ENCODE peak calls at places on chromosomes 11 and 22, in four cellular contexts. One of them, this sample, is unnamed.
A peak's percentile ranks its signal among the peaks of the same experiment; 100 is the strongest.

GRCh38 chr22:38872172-38872830 is at the start of gene CBX6:
- DNase-seq in left lung: peak; percentile 96
- DNase-seq in testis: peak; percentile 96
- DNase-seq in IMR-90: peak; percentile 90
- DNase-seq in this sample: peak; percentile 93

GRCh38 chr11:9438611-9439010 is 22.2 kb upstream of the ZNF143 start:
- DNase-seq in left lung: no peak
- DNase-seq in testis: no peak
- DNase-seq in IMR-90: peak; percentile 4
- DNase-seq in this sample: no peak

GRCh38 chr11:61118406-61118805 is 16.1 kb downstream of the CD5 start:
- DNase-seq in left lung: no peak
- DNase-seq in testis: no peak
- DNase-seq in IMR-90: no peak
- DNase-seq in this sample: no peak

GRCh38 chr11:110294509-110294908 is 1.9 kb downstream of the RDX start:
- DNase-seq in left lung: no peak
- DNase-seq in testis: no peak
- DNase-seq in IMR-90: no peak
- DNase-seq in this sample: no peak

GRCh38 chr11:94641167-94641761 is 74.1 kb downstream of the PIWIL4 start:
- DNase-seq in left lung: no peak
- DNase-seq in testis: no peak
- DNase-seq in IMR-90: no peak
- DNase-seq in this sample: peak; percentile 65

GRCh38 chr22:34914871-34915270 is 151.1 kb upstream of the ISX start:
- DNase-seq in left lung: no peak
- DNase-seq in testis: no peak
- DNase-seq in IMR-90: no peak
- DNase-seq in this sample: no peak

GRCh38 chr22:26321469-26321913 is 107.6 kb upstream of the ASPHD2 start:
- DNase-seq in left lung: no peak
- DNase-seq in testis: peak; percentile 17
- DNase-seq in IMR-90: peak; percentile 45
- DNase-seq in this sample: no peak

GRCh38 chr22:50610581-50610980 is 10.0 kb downstream of the MAPK8IP2 start:
- DNase-seq in left lung: no peak
- DNase-seq in testis: no peak
- DNase-seq in IMR-90: no peak
- DNase-seq in this sample: no peak

GRCh38 chr11:58286249-58286648 is 18.2 kb upstream of the OR10W1 start:
- DNase-seq in left lung: no peak
- DNase-seq in testis: peak; percentile 39
- DNase-seq in IMR-90: peak; percentile 60
- DNase-seq in this sample: no peak

GRCh38 chr11:3835100-3835485 is 5.7 kb downstream of the RHOG start:
- DNase-seq in left lung: no peak
- DNase-seq in testis: no peak
- DNase-seq in IMR-90: peak; percentile 27
- DNase-seq in this sample: no peak

GRCh38 chr11:35990170-35990569 is 46.3 kb downstream of the LDLRAD3 start:
- DNase-seq in left lung: no peak
- DNase-seq in testis: no peak
- DNase-seq in IMR-90: no peak
- DNase-seq in this sample: no peak

GRCh38 chr22:50186789-50187523 is 1.2 kb downstream of the TRABD start:
- DNase-seq in left lung: no peak
- DNase-seq in testis: no peak
- DNase-seq in IMR-90: peak; percentile 25
- DNase-seq in this sample: no peak

GRCh38 chr22:46043339-46043738 is 66.4 kb upstream of the WNT7B start:
- DNase-seq in left lung: peak; percentile 30
- DNase-seq in testis: peak; percentile 16
- DNase-seq in IMR-90: no peak
- DNase-seq in this sample: no peak

GRCh38 chr11:63666874-63667273 is 4.3 kb downstream of the ATL3 start:
- DNase-seq in left lung: no peak
- DNase-seq in testis: no peak
- DNase-seq in IMR-90: peak; percentile 94
- DNase-seq in this sample: no peak

GRCh38 chr11:46413755-46414465 is 22.3 kb upstream of the CHRM4 start:
- DNase-seq in left lung: no peak
- DNase-seq in testis: no peak
- DNase-seq in IMR-90: peak; percentile 10
- DNase-seq in this sample: no peak

GRCh38 chr11:6588018-6588417 is 15.4 kb downstream of the RRP8 start:
- DNase-seq in left lung: no peak
- DNase-seq in testis: no peak
- DNase-seq in IMR-90: no peak
- DNase-seq in this sample: no peak

GRCh38 chr11:19935507-19935906 is 222.9 kb downstream of the NAV2 start:
- DNase-seq in left lung: no peak
- DNase-seq in testis: no peak
- DNase-seq in IMR-90: peak; percentile 86
- DNase-seq in this sample: no peak

GRCh38 chr11:73257342-73258103 is 14.6 kb upstream of the P2RY6 start:
- DNase-seq in left lung: peak; percentile 61
- DNase-seq in testis: peak; percentile 44
- DNase-seq in IMR-90: peak; percentile 91
- DNase-seq in this sample: peak; percentile 58

GRCh38 chr11:64037027-64037633 is 1.4 kb downstream of the FLRT1 start:
- DNase-seq in left lung: no peak
- DNase-seq in testis: no peak
- DNase-seq in IMR-90: no peak
- DNase-seq in this sample: no peak

GRCh38 chr11:18364495-18365047 is 29.8 kb upstream of the LDHA start:
- DNase-seq in left lung: no peak
- DNase-seq in testis: no peak
- DNase-seq in IMR-90: no peak
- DNase-seq in this sample: no peak

GRCh38 chr11:18361154-18361553 is 33.2 kb upstream of the LDHA start:
- DNase-seq in left lung: no peak
- DNase-seq in testis: no peak
- DNase-seq in IMR-90: no peak
- DNase-seq in this sample: no peak

DNA sequence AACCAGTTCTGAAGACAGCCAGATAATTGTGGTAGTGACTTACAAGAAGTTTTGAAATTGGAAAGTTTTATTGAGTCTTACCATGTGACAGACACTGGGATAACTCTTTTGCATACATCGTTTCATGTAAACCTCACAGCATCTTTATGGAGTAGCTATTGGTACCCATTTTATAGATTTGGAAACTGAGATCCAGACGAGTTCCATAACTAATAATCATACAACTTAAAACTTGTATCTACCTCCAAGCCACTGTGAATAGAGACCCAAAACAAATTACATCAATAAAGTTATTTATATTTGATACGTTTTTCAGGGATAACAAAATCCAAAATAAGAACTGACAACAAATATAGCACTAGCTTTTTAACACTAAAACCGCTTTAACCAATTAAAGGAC is 35.7 kb upstream of the LDHA start:
- DNase-seq in left lung: no peak
- DNase-seq in testis: no peak
- DNase-seq in IMR-90: no peak
- DNase-seq in this sample: no peak
- H3K36me3 ChIP-seq in left lung: peaks cover 97% of the 10 kb centered on the region
- H3K36me3 ChIP-seq in testis: no peaks in the 10 kb centered on the region
- H3K36me3 ChIP-seq in IMR-90: peaks cover 38% of the 10 kb centered on the region
- H3K36me3 ChIP-seq in this sample: peaks cover 72% of the 10 kb centered on the region

GRCh38 chr11:133075351-133075750 is 456.9 kb downstream of the OPCML start:
- DNase-seq in left lung: no peak
- DNase-seq in testis: no peak
- DNase-seq in IMR-90: no peak
- DNase-seq in this sample: no peak
- H3K36me3 ChIP-seq in left lung: no peaks in the 10 kb centered on the region
- H3K36me3 ChIP-seq in testis: no peaks in the 10 kb centered on the region
- H3K36me3 ChIP-seq in IMR-90: no peaks in the 10 kb centered on the region
- H3K36me3 ChIP-seq in this sample: no peaks in the 10 kb centered on the region

GRCh38 chr11:62574363-62575057 is 819 bp upstream of the EEF1G start:
- DNase-seq in left lung: no peak
- DNase-seq in testis: peak; percentile 58
- DNase-seq in IMR-90: peak; percentile 29
- DNase-seq in this sample: no peak

GRCh38 chr11:62573592-62574362 is at the start of gene EEF1G:
- DNase-seq in left lung: peak; percentile 99
- DNase-seq in testis: peak; percentile 100
- DNase-seq in IMR-90: peak; percentile 100
- DNase-seq in this sample: peak; percentile 99

GRCh38 chr11:62577046-62577708 is 3.5 kb upstream of the EEF1G start:
- DNase-seq in left lung: no peak
- DNase-seq in testis: no peak
- DNase-seq in IMR-90: peak; percentile 26
- DNase-seq in this sample: peak; percentile 66

GRCh38 chr11:62575837-62576236 is 2.1 kb upstream of the EEF1G start:
- DNase-seq in left lung: no peak
- DNase-seq in testis: no peak
- DNase-seq in IMR-90: no peak
- DNase-seq in this sample: no peak

GRCh38 chr11:62575156-62575555 is 1.5 kb upstream of the EEF1G start:
- DNase-seq in left lung: no peak
- DNase-seq in testis: no peak
- DNase-seq in IMR-90: no peak
- DNase-seq in this sample: no peak
- H3K36me3 ChIP-seq in left lung: peaks cover 64% of the 10 kb centered on the region
- H3K36me3 ChIP-seq in testis: no peaks in the 10 kb centered on the region
- H3K36me3 ChIP-seq in IMR-90: peaks cover 43% of the 10 kb centered on the region
- H3K36me3 ChIP-seq in this sample: peaks cover 49% of the 10 kb centered on the region

GRCh38 chr11:67138922-67139321 is 19.9 kb downstream of the KDM2A start:
- DNase-seq in left lung: no peak
- DNase-seq in testis: no peak
- DNase-seq in IMR-90: no peak
- DNase-seq in this sample: no peak
- H3K36me3 ChIP-seq in left lung: peaks cover 95% of the 10 kb centered on the region
- H3K36me3 ChIP-seq in testis: no peaks in the 10 kb centered on the region
- H3K36me3 ChIP-seq in IMR-90: peaks cover 28% of the 10 kb centered on the region
- H3K36me3 ChIP-seq in this sample: peaks cover 41% of the 10 kb centered on the region

DNA sequence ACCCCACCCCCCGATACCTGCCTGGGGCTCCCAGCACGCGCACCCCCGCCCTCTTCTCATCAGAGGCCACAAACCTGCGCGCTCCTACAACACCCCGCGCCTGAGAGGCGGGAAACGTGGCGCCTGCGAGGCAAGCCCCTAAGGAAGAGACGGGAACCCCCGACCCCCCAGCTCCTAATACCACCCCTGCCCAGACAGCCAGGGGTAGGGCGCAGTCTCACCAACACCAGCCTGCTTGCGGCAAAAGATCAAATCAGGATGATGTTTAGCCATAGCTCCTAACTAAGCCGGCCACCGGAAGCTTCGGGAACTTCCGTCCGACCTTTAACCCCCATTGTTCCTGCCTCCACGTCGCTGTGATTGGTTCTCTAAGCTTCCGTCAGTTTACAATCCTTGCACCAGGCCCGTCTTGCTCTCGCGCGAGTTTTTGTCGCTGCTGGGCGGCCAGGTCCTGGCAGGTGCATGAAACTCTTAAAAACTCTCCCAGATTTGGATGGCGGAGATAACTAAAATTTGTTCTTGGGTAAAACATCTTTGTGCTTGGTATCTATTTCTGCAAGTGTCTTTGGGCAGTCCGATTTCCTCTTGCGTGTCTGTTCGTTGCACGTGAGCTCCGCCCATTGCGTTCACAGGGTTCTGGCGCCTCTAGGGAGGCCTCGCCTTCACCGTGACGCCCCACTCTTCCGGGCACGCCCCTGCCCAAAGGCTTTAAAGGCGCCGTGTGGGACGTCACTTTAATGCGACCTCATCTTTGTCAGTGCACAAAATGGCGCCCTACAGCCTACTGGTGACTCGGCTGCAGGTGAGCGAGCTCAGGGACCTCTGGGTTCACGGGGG is at the start of the genes ACO2 and PHF5A:
- DNase-seq in left lung: peak; percentile 97
- DNase-seq in testis: peak; percentile 98
- DNase-seq in IMR-90: peak; percentile 97
- DNase-seq in this sample: peak; percentile 98
- H3K36me3 ChIP-seq in left lung: peaks cover 42% of the 10 kb centered on the region
- H3K36me3 ChIP-seq in testis: no peaks in the 10 kb centered on the region
- H3K36me3 ChIP-seq in IMR-90: peaks cover 29% of the 10 kb centered on the region
- H3K36me3 ChIP-seq in this sample: peaks cover 53% of the 10 kb centered on the region

DNA sequence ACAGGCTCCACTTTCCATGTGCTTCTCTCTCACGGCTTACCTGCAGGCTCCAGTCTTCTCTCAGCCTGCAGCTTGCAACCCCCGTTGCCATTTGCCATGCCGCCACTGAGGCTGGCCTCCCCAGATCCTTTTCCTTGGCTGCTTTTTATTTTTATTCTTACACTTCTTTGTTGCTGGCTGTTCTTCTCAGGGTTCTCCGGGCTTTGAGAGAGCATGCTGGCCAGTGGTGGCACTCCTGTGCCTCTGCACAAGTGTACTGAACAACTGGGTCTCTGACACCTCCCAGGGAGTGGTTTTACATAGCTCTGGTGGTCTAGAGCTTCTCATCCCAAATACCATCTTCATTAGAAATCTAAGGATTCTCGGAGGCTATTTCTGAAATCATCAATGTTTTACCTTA is 241.7 kb upstream of the MTNR1B start:
- DNase-seq in left lung: no peak
- DNase-seq in testis: no peak
- DNase-seq in IMR-90: no peak
- DNase-seq in this sample: no peak
- H3K36me3 ChIP-seq in left lung: no peaks in the 10 kb centered on the region
- H3K36me3 ChIP-seq in testis: no peaks in the 10 kb centered on the region
- H3K36me3 ChIP-seq in IMR-90: no peaks in the 10 kb centered on the region
- H3K36me3 ChIP-seq in this sample: no peaks in the 10 kb centered on the region

GRCh38 chr11:133887692-133888332 is 42.5 kb upstream of the SPATA19 start:
- DNase-seq in left lung: no peak
- DNase-seq in testis: peak; percentile 2
- DNase-seq in IMR-90: no peak
- DNase-seq in this sample: no peak
- H3K36me3 ChIP-seq in left lung: no peaks in the 10 kb centered on the region
- H3K36me3 ChIP-seq in testis: no peaks in the 10 kb centered on the region
- H3K36me3 ChIP-seq in IMR-90: no peaks in the 10 kb centered on the region
- H3K36me3 ChIP-seq in this sample: no peaks in the 10 kb centered on the region

DNA sequence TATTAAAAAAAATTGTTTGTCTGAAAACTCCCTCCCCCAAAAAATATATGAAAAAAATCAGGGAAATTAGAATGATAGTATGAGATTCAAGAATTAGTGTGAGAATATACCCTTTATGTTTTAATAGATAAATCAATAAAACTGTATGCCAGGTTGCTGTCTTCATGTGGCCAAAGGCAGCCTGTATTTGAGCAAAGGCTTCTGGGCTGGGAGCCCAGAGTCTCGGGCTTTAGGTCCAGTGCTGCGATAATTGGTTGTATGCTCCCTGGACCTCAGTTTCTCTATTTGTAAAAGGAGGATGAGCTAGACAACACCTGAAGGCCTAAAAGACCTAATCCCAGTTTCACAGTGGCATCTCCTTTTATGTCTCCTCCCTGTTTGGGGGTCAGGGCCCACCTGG is 29.8 kb downstream of the THOC5 start:
- DNase-seq in left lung: no peak
- DNase-seq in testis: no peak
- DNase-seq in IMR-90: no peak
- DNase-seq in this sample: no peak
- H3K36me3 ChIP-seq in left lung: peaks cover 100% of the 10 kb centered on the region
- H3K36me3 ChIP-seq in testis: no peaks in the 10 kb centered on the region
- H3K36me3 ChIP-seq in IMR-90: peaks cover 63% of the 10 kb centered on the region
- H3K36me3 ChIP-seq in this sample: peaks cover 82% of the 10 kb centered on the region

This sample was measured in right atrium auricular region.